ENCODE peak calls at places on chromosomes 7 and 10, in six cellular contexts. Q, H, W, O, L and X are unnamed samples.

GRCh38 chr10:22681783-22682183 is 32.6 kb downstream of the PIP4K2A start:
- DNase-seq in W (no peak), L (peak; percentile 17), H (peak; percentile 41), O (peak; percentile 74), Q (peak; percentile 59), X (peak; percentile 65)

GRCh38 chr10:52644678-52645434 is 127.7 kb downstream of the MBL2 start:
- DNase-seq in L (peak; percentile 76), H (no peak), Q (no peak), O (peak; percentile 32), W (peak; percentile 54), X (peak; percentile 44)

GRCh38 chr10:15329437-15329836 is 41.7 kb downstream of the FAM171A1 start:
- DNase-seq in L (no peak), O (no peak), Q (no peak), W (no peak), H (no peak), X (no peak)

GRCh38 chr7:116672596-116673503 is 854 bp downstream of the MET start:
- DNase-seq in L (no peak), H (no peak), W (no peak), O (peak; percentile 50), Q (no peak), X (peak; percentile 40)

GRCh38 chr7:75662579-75663301 is 76.0 kb downstream of the HIP1 start:
- DNase-seq in O (no peak), Q (no peak), W (no peak), H (no peak), L (no peak), X (no peak)

GRCh38 chr10:46517541-46517940 is 38.9 kb downstream of the GPRIN2 start:
- DNase-seq in H (no peak), W (no peak), Q (no peak), L (no peak), O (no peak), X (no peak)

GRCh38 chr10:101031128-101031795 is at the start of the genes PDZD7 and SFXN3:
- DNase-seq in Q (peak; percentile 97), L (peak; percentile 95), H (peak; percentile 93), O (peak; percentile 91), W (peak; percentile 95), X (peak; percentile 99)

GRCh38 chr10:1687606-1688005 is 49.7 kb downstream of the ADARB2 start:
- DNase-seq in H (no peak), O (no peak), Q (no peak), L (no peak), W (no peak), X (no peak)

GRCh38 chr7:155791836-155792235 is 20.4 kb downstream of the SHH start:
- DNase-seq in W (no peak), O (no peak), Q (no peak), H (no peak), L (peak; percentile 21), X (no peak)

GRCh38 chr7:77368974-77369373 is 47.2 kb downstream of the GSAP start:
- DNase-seq in Q (no peak), L (no peak), W (no peak), H (no peak), O (peak; percentile 16), X (no peak)

GRCh38 chr10:122567056-122567660 is 6.6 kb downstream of the DMBT1 start:
- DNase-seq in W (peak; percentile 52), Q (no peak), H (no peak), L (peak; percentile 28), O (no peak), X (no peak)

GRCh38 chr7:21256310-21256877 is 171.5 kb upstream of the SP4 start:
- DNase-seq in H (no peak), O (peak; percentile 38), W (no peak), L (peak; percentile 31), Q (peak; percentile 19), X (no peak)

GRCh38 chr7:54705436-54705835 is 53.6 kb downstream of the SEC61G start:
- DNase-seq in W (no peak), O (peak; percentile 37), L (peak; percentile 16), H (no peak), Q (no peak), X (no peak)

GRCh38 chr10:110398419-110399162 is 93.9 kb upstream of the SMNDC1 start:
- DNase-seq in Q (no peak), W (peak; percentile 85), H (no peak), O (peak; percentile 98), L (peak; percentile 81), X (peak; percentile 66)

GRCh38 chr7:141366098-141366621 is 185.1 kb upstream of the AGK start:
- DNase-seq in H (no peak), L (no peak), O (no peak), W (peak; percentile 77), Q (no peak), X (no peak)

GRCh38 chr10:17067549-17068264 is 61.9 kb downstream of the CUBN start:
- DNase-seq in Q (no peak), H (no peak), W (no peak), O (peak; percentile 36), L (peak; percentile 87), X (no peak)

GRCh38 chr7:30069096-30069867 is 41.1 kb downstream of the PLEKHA8 start:
- DNase-seq in L (no peak), W (no peak), Q (no peak), H (no peak), O (peak; percentile 9), X (no peak)

GRCh38 chr7:2814682-2815522 is 29.2 kb downstream of the GNA12 start:
- DNase-seq in H (no peak), Q (no peak), W (peak; percentile 90), L (no peak), O (no peak), X (no peak)

GRCh38 chr10:5042922-5043321 is 39.3 kb upstream of the AKR1C2 start:
- DNase-seq in Q (no peak), W (no peak), O (no peak), H (no peak), L (no peak), X (no peak)

GRCh38 chr10:493391-494148 is 195.9 kb downstream of the DIP2C start:
- DNase-seq in O (no peak), L (no peak), Q (no peak), H (no peak), W (no peak), X (no peak)

GRCh38 chr10:490891-491571 is 198.4 kb downstream of the DIP2C start:
- DNase-seq in O (peak; percentile 60), Q (no peak), L (no peak), W (peak; percentile 35), H (no peak), X (peak; percentile 85)

GRCh38 chr10:492896-493295 is 196.6 kb downstream of the DIP2C start:
- DNase-seq in O (no peak), W (no peak), Q (no peak), H (no peak), L (no peak), X (no peak)

GRCh38 chr10:490256-490655 is 199.2 kb downstream of the DIP2C start:
- DNase-seq in Q (no peak), W (no peak), O (peak; percentile 27), H (no peak), L (no peak), X (peak; percentile 87)

DNA sequence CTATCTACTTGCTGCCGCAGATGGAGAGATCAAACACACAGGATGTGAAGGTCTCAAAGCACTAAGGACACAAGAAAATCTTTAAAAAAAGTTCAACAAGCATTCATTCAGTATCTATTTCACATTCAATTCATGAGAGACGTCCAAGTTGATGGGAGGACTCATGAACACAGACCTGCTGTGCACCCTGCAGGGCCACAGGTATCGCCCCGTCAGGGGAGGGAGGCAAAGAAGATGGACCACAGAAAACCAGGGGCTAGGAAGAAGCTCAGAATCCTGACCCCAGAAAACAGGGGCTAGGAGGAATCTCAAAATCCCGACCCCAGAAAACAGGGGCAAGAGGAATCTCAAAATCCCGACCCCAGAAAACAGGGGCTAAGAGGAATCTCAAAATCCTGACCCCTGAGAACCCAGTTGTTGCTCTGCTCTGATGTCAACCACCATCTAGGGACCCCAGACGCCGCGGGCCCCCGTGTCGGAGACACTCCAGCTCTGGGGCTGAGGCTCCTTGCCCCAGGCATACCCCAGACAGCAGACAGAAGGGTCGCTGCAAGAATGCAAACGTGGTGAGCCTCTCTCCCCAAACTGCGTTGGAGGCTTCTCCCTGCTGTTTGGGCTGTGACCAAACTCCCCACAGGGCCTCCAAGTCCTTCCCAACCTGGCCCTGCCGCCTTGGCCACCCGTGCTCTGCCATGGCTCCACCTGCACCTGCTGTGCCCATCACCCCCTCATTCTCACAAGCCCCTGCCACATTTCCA is 197.6 kb downstream of the DIP2C start:
- DNase-seq in L (no peak), O (no peak), H (no peak), W (no peak), Q (no peak), X (no peak)
- H3K4me3 ChIP-seq in L (no peak overlapping the region), O (no peak overlapping the region), H (no peak overlapping the region), W (no peak overlapping the region), Q (no peak overlapping the region), X (no peak overlapping the region)

GRCh38 chr7:101162551-101163280 is 2.7 kb downstream of the VGF start:
- DNase-seq in L (peak; percentile 90), W (peak; percentile 82), H (no peak), O (peak; percentile 50), Q (no peak), X (peak; percentile 68)

GRCh38 chr7:101164071-101164840 is 1.1 kb downstream of the VGF start:
- DNase-seq in L (peak; percentile 54), W (peak; percentile 77), H (no peak), O (peak; percentile 65), Q (no peak), X (no peak)

GRCh38 chr7:101161692-101162461 is 3.5 kb downstream of the VGF start:
- DNase-seq in Q (no peak), O (no peak), H (no peak), L (no peak), W (peak; percentile 59), X (no peak)

GRCh38 chr7:101165075-101165957 is at the start of gene VGF:
- DNase-seq in L (peak; percentile 97), Q (peak; percentile 88), O (peak; percentile 92), W (peak; percentile 97), H (peak; percentile 87), X (peak; percentile 98)

DNA sequence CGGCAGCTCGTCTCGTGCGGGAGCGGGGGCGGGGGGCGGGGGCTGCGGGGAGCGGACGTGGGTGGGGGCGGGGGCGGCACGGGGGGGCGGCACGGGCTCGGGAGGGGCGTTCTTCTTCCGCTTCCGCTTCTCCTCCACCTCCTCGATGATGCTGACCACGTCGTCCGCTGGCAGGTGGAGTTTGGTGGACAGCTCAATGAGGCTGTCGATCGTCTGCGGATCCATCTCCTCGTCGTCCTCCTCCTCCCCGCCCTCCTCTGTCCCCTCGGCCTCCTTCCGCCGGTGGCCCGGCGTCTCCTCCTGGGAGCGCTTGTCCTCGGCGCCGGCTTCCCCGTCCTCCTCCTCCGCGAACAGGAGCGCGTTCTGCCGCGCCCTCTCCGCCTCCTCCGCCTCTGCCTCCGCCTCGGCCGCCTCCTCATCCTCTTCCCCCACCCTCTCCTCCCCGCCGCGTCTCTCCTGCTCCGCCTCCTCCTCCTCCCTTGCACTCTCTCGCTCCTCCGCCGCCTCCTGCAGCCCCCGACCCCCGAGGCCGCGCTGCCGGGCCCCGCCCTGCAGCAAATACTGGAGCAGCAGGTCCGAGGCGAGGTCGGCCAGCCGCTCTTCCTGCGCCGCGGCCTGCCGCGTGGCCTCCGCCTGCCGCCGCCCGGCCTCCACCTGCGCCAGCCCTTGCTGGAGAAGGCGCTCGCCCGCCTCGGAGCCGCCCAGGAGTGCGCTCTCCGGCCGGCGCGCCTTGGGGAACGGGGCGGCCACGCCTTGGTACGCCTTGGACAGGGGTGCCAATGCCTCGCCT is 1.9 kb downstream of the VGF start:
- DNase-seq in W (peak; percentile 60), O (no peak), L (peak; percentile 65), H (no peak), Q (no peak), X (peak; percentile 58)
- H3K4me1 ChIP-seq in W (peaks cover 5% of the 10 kb centered on the region), O (peaks cover 15% of the 10 kb centered on the region), L (peaks cover 54% of the 10 kb centered on the region), H (peaks cover 47% of the 10 kb centered on the region), Q (peaks cover 28% of the 10 kb centered on the region), X (peaks cover 6% of the 10 kb centered on the region)

GRCh38 chr10:59967079-59967478 is 60.7 kb upstream of the CCDC6 start:
- DNase-seq in H (no peak), W (peak; percentile 57), Q (no peak), O (no peak), L (peak; percentile 6), X (no peak)
- H3K27ac ChIP-seq in H (no peak overlapping the region), W (no peak overlapping the region), Q (no peak overlapping the region), O (no peak overlapping the region), L (no peak overlapping the region), X (no peak overlapping the region)

GRCh38 chr10:34219860-34220518 is 595.1 kb downstream of the PARD3 start:
- DNase-seq in L (no peak), Q (no peak), H (no peak), W (no peak), O (no peak), X (no peak)
- H3K4me3 ChIP-seq in L (no peak overlapping the region), Q (no peak overlapping the region), H (no peak overlapping the region), W (no peak overlapping the region), O (no peak overlapping the region), X (no peak overlapping the region)